ENCODE peak calls at places on chromosomes 5 and 9, in five cellular contexts. C is stomach, I is HCT116, T is H1, M is A549. B is an unnamed sample. For H3K4me1, the result is how much of the 10 kb centered on the place peaks cover.

GRCh38 chr9:112166176-112167140 is 8.6 kb downstream of the SUSD1 start:
- DNase-seq in C (no peak), I (no peak), T (no peak), M (peak), B (no peak)

GRCh38 chr9:5712651-5713360 is 83.9 kb downstream of the RIC1 start:
- DNase-seq in C (no peak), I (no peak), T (no peak), M (no peak), B (no peak)

GRCh38 chr5:171744882-171745281 is 40.7 kb upstream of the SMIM23 start:
- DNase-seq in C (no peak), I (no peak), T (no peak), M (no peak), B (no peak)

GRCh38 chr5:181044093-181044599 is 4.1 kb downstream of the BTNL9 start:
- DNase-seq in C (no peak), I (no peak), T (no peak), M (no peak), B (no peak)

GRCh38 chr9:114953917-114954316 is 23.5 kb upstream of the TNFSF8 start:
- DNase-seq in C (no peak), I (no peak), T (no peak), M (no peak), B (no peak)

GRCh38 chr5:1524799-1525623 is 1.3 kb upstream of the LPCAT1 start:
- DNase-seq in C (peak), I (no peak), T (peak), M (no peak), B (peak)

GRCh38 chr9:117403403-117403811 is 11.4 kb downstream of the ASTN2 start:
- DNase-seq in C (no peak), I (no peak), T (no peak), M (no peak), B (no peak)

GRCh38 chr9:75071530-75072122 is 16.3 kb downstream of the NMRK1 start:
- DNase-seq in C (peak), I (peak), T (no peak), M (no peak), B (peak)

GRCh38 chr5:169099801-169100734 is 200.9 kb downstream of the SLIT3 start:
- DNase-seq in C (no peak), I (no peak), T (no peak), M (no peak), B (no peak)

GRCh38 chr5:90802695-90803317 is 244.2 kb downstream of the ADGRV1 start:
- DNase-seq in C (peak), I (peak), T (no peak), M (peak), B (no peak)

GRCh38 chr5:39132128-39132447 is 57.9 kb upstream of the RICTOR start:
- DNase-seq in C (no peak), I (no peak), T (no peak), M (no peak), B (no peak)

GRCh38 chr5:80711938-80712337 is 57.2 kb upstream of the DHFR start:
- DNase-seq in C (no peak), I (peak), T (no peak), M (peak), B (no peak)

GRCh38 chr5:173454381-173454763 is 126.2 kb upstream of the STC2 start:
- DNase-seq in C (no peak), I (no peak), T (no peak), M (peak), B (no peak)

GRCh38 chr5:152527358-152528048 is 122.4 kb upstream of the NMUR2 start:
- DNase-seq in C (no peak), I (no peak), T (no peak), M (no peak), B (no peak)

GRCh38 chr9:4833781-4834560 is 41.2 kb downstream of the RCL1 start:
- DNase-seq in C (no peak), I (no peak), T (no peak), M (no peak), B (no peak)

GRCh38 chr9:13324988-13325387 is 45.5 kb upstream of the MPDZ start:
- DNase-seq in C (no peak), I (no peak), T (no peak), M (no peak), B (no peak)

GRCh38 chr9:91038483-91039124 is 237.0 kb downstream of the SYK start:
- DNase-seq in C (no peak), I (no peak), T (no peak), M (no peak), B (no peak)

GRCh38 chr9:91040371-91041215 is 239.0 kb downstream of the SYK start:
- DNase-seq in C (no peak), I (no peak), T (no peak), M (no peak), B (no peak)

GRCh38 chr9:91039835-91040140 is 238.2 kb downstream of the SYK start:
- DNase-seq in C (no peak), I (no peak), T (no peak), M (no peak), B (no peak)

GRCh38 chr9:91037511-91038482 is 236.2 kb downstream of the SYK start:
- DNase-seq in C (peak), I (peak), T (no peak), M (peak), B (no peak)

DNA sequence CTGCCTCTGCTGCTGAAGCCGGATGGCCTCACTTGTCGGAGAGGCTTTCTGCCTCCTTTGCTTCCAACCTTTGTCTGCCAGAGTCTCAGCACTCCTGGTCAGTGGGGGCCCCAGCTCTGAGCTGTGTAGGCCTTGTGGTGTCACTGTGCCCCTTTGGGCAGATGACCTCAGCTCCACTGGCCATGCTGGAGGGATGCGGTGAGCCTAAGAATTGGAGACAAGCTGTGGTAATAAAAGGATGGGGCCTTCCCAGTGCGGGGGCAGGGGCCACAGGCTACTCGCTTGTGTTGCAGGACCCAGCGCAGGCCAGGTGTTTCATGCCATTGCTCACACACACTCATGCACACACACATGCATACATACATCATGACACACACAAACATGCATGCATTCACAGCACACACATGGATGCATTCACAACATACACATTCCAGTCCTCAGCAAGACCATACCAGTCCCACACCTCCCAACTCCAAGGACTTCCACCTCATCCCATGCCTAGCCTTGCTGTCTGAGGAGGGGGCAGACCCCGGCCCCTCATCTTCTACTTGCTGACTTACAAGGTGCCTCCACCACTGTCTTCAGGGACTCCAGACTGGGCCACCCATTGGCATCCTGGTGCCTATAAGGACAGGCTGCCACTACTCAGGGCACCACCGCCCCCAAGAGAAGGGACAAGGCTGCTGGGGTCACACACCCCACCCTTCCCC is 237.7 kb downstream of the SYK start:
- DNase-seq in C (no peak), I (no peak), T (no peak), M (no peak), B (no peak)
- H3K27ac ChIP-seq in C (no peak), I (no peak), T (no peak), M (peak), B (no peak)

DNA sequence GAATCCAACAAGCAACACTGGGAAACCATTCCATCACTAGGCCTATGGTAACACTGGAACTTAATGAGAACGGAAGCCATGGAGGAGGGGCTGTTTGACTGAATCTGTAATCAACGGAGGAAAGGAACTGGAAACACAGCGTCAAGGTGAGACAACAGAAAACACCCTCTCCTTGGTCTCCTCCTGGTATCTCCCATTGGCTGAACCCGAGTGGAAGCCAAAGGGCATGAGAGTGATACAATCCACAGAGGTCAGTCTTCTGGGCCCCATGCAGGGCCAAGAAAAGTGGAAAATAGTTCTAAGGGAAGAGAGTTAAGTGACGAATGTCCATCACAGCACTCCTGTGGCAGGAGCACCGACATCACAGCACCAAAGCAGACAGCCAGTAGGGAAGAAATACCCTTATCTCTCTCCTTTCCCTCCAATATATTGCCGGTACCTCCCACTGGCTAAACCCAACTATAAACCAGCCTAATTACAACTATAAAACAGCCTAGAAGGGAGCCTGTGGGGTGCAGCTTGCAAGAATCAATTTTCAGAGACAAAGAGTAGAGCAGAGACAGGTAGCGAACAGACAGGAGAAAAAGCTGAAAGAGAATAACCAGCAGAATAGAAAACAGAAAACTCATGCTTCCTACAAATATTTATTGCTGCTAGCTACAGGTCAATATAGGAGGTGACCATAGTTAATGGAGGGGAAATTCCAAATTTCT is 107.4 kb upstream of the IFNE start:
- DNase-seq in C (no peak), I (peak), T (no peak), M (no peak), B (no peak)
- H3K4me1 ChIP-seq in C (under half), I (half or more), T (under half), M (half or more), B (half or more)

DNA sequence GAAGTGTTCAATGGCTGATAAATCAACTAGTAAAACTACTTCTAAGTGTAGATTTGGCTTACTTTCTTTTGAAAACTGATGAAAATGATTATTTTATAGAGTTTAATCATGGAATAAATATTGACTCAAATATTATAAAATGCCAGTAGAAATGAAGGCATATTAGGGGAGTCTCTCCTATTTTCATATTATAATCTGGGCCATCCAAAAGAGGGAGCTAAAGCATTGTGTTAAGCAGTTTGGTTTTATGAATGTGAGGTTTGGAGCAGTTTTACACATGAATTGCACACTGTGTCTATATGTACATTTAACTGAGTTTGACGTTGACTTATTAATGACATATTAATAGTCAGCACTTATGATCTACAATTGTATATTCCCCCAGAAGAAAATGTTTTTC is 17.4 kb downstream of the CDH9 start:
- DNase-seq in C (no peak), I (no peak), T (no peak), M (no peak), B (no peak)
- TF ChIP-seq CTCF in C (no peak), I (no peak), T (no peak), M (peak), B (peak)

DNA sequence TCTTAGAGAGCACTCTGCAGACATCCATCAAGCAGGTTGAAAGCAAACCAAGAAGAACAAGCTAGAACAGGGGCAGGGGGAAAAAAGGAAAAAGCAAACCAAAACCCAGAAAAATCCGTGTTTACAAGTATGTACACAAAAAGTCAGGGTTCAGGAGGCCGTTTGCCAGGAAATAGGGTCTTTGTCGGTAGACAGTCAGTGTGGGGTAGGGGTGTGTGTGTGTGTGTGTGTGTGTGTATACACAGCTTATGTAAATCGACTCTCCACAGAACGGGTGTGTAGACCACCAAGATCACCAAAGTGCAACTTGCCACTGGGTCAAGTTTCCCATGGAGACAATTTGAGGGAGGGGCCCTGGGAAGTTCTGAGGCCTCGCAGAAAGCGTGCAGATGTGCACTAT is 13.1 kb downstream of the SPRY4 start:
- DNase-seq in C (no peak), I (no peak), T (no peak), M (no peak), B (no peak)
- H3K27ac ChIP-seq in C (no peak), I (no peak), T (no peak), M (no peak), B (no peak)

GRCh38 chr5:74242516-74242915 is 398.0 kb downstream of the ENC1 start:
- DNase-seq in C (no peak), I (no peak), T (no peak), M (no peak), B (no peak)
- H3K4me1 ChIP-seq in C (under half), I (under half), T (under half), M (under half), B (under half)

B was measured in RWPE2.